ENCODE peak calls at places on chromosomes 6 and 20, in nine cellular contexts. Z is cardiac fibroblast, D is HCT116, E is HFF-Myc, U is epithelial cell of proximal tubule, O is H9, A is nephron progenitor cell, N is AG09319, M is pancreas. V is an unnamed sample.

GRCh38 chr20:1844723-1845523 is 50.3 kb upstream of the SIRPA start:
- DNase-seq in E (peak; percentile 37), Z (peak; percentile 89), D (no peak), U (no peak), A (no peak), O (no peak), M (no peak), N (peak; percentile 38), V (no peak)

GRCh38 chr6:156777866-156778614 is 862 bp downstream of the ARID1B start:
- DNase-seq in Z (peak; percentile 58), E (no peak), N (no peak), O (peak; percentile 54), A (peak; percentile 60), U (no peak), D (no peak), M (peak; percentile 62), V (peak; percentile 63)

GRCh38 chr6:85751374-85752055 is 108.8 kb upstream of the SYNCRIP start:
- DNase-seq in E (no peak), D (no peak), M (no peak), Z (no peak), U (no peak), O (no peak), N (no peak), A (no peak), V (no peak)

GRCh38 chr6:148959008-148959407 is 212.2 kb downstream of the UST start:
- DNase-seq in M (no peak), E (no peak), D (no peak), Z (no peak), U (no peak), N (no peak), O (no peak), A (no peak), V (no peak)

GRCh38 chr20:62186887-62187866 is 4.3 kb downstream of the MTG2 start:
- DNase-seq in U (no peak), E (no peak), D (no peak), O (no peak), N (no peak), A (no peak), Z (peak; percentile 59), M (peak; percentile 1), V (no peak)

GRCh38 chr6:155419161-155419560 is 36.5 kb downstream of the NOX3 start:
- DNase-seq in O (no peak), E (no peak), U (no peak), D (no peak), M (no peak), Z (no peak), A (no peak), N (no peak), V (no peak)

GRCh38 chr6:143673638-143674037 is 4.1 kb upstream of the PHACTR2 start:
- DNase-seq in U (no peak), N (peak; percentile 30), A (peak; percentile 7), Z (peak; percentile 72), D (peak; percentile 68), O (no peak), M (no peak), E (peak; percentile 30), V (no peak)

GRCh38 chr6:150267686-150268561 is 100.9 kb upstream of the IYD start:
- DNase-seq in O (no peak), E (no peak), N (no peak), A (no peak), M (no peak), U (no peak), Z (peak; percentile 79), D (no peak), V (no peak)

GRCh38 chr6:95321106-95321505 is 256.2 kb upstream of the MANEA start:
- DNase-seq in D (no peak), E (no peak), N (no peak), M (no peak), U (no peak), O (no peak), Z (no peak), A (no peak), V (no peak)

GRCh38 chr20:6731951-6732580 is 35.4 kb upstream of the BMP2 start:
- DNase-seq in U (no peak), A (no peak), E (no peak), D (no peak), O (no peak), N (no peak), Z (no peak), M (peak; percentile 21), V (no peak)

GRCh38 chr6:35557239-35557638 is 44.5 kb upstream of the TULP1 start:
- DNase-seq in O (no peak), D (no peak), N (no peak), Z (no peak), M (no peak), U (no peak), E (no peak), A (no peak), V (no peak)

GRCh38 chr20:53002786-53003185 is 30.6 kb downstream of the TSHZ2 start:
- DNase-seq in U (no peak), M (no peak), O (no peak), N (no peak), D (no peak), A (no peak), E (no peak), Z (no peak), V (no peak)

GRCh38 chr20:42191140-42191860 is 573.1 kb upstream of the CHD6 start:
- DNase-seq in A (no peak), O (peak; percentile 43), M (no peak), N (no peak), E (no peak), U (no peak), D (no peak), Z (no peak), V (no peak)

GRCh38 chr6:53103993-53104675 is 38.9 kb downstream of the FBXO9 start:
- DNase-seq in Z (peak; percentile 9), A (no peak), E (no peak), N (no peak), D (no peak), O (no peak), U (no peak), M (no peak), V (no peak)

GRCh38 chr6:43054206-43054943 is 724 bp upstream of the CUL7 start:
- DNase-seq in D (no peak), M (peak; percentile 57), N (no peak), A (no peak), E (no peak), O (peak; percentile 36), U (no peak), Z (no peak), V (no peak)

GRCh38 chr6:161406633-161407032 is 132.8 kb upstream of the AGPAT4 start:
- DNase-seq in E (no peak), U (peak; percentile 88), O (no peak), D (peak; percentile 39), A (no peak), M (no peak), N (peak; percentile 35), Z (peak; percentile 66), V (no peak)

GRCh38 chr20:46174469-46175126 is 56.5 kb downstream of the CD40 start:
- DNase-seq in A (peak; percentile 92), M (peak; percentile 77), E (no peak), O (peak; percentile 89), D (peak; percentile 13), N (peak; percentile 7), Z (peak; percentile 65), U (no peak), V (peak; percentile 63)

GRCh38 chr20:11980263-11980662 is 62.6 kb downstream of the BTBD3 start:
- DNase-seq in Z (no peak), D (no peak), A (no peak), U (no peak), O (no peak), N (no peak), M (no peak), E (no peak), V (no peak)
- TF ChIP-seq CTCF in Z (no peak), D (no peak), A (no peak), U (peak; percentile 11), O (no peak), N (no peak), M (no peak), E (no peak), V (no peak)

GRCh38 chr20:58621906-58622548 is 29.1 kb upstream of the STX16 start:
- DNase-seq in M (no peak), U (no peak), Z (no peak), N (no peak), A (no peak), D (peak; percentile 10), E (no peak), O (no peak), V (no peak)
- TF ChIP-seq CTCF in M (no peak), U (peak; percentile 35), Z (peak; percentile 35), N (no peak), A (no peak), D (peak; percentile 46), E (peak; percentile 21), O (peak; percentile 41), V (no peak)

GRCh38 chr6:36893976-36894932 is 8.5 kb downstream of the C6orf89 start:
- DNase-seq in Z (no peak), D (no peak), A (no peak), U (peak; percentile 62), M (no peak), E (no peak), N (no peak), O (no peak), V (no peak)

DNA sequence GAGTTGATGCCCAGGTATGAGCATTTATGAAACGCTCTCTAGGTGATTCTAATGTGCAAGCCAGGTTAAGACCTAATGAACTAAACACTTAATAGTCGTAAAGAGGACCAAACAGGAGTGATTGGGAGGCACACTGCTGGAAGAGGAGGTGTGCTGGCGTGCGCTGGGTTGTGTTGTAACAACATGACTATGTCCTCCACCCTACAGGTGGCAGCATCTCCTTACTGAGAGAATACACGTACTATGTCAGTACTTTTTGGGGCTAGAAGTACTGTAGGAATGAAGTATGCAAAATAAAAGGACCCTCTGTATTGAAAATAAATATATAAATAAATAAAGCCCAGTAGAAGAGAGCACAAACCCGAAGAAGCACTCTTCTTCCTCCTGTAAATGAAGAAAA is 11.9 kb downstream of the C6orf89 start:
- DNase-seq in E (no peak), M (no peak), O (peak; percentile 44), D (no peak), A (no peak), U (no peak), Z (no peak), N (no peak), V (no peak)
- TF ChIP-seq CTCF in E (peak; percentile 11), M (no peak), O (peak; percentile 59), D (peak; percentile 38), A (no peak), U (peak; percentile 32), Z (no peak), N (no peak), V (no peak)

GRCh38 chr6:39228992-39229767 is at the start of gene KCNK5:
- DNase-seq in N (no peak), A (peak; percentile 88), Z (peak; percentile 38), U (no peak), M (peak; percentile 92), O (peak; percentile 94), D (peak; percentile 73), E (peak; percentile 9), V (peak; percentile 51)
- TF ChIP-seq CTCF in N (peak; percentile 10), A (peak; percentile 71), Z (no peak), U (peak; percentile 73), M (peak; percentile 69), O (peak; percentile 96), D (peak; percentile 80), E (peak; percentile 50), V (peak; percentile 37)

DNA sequence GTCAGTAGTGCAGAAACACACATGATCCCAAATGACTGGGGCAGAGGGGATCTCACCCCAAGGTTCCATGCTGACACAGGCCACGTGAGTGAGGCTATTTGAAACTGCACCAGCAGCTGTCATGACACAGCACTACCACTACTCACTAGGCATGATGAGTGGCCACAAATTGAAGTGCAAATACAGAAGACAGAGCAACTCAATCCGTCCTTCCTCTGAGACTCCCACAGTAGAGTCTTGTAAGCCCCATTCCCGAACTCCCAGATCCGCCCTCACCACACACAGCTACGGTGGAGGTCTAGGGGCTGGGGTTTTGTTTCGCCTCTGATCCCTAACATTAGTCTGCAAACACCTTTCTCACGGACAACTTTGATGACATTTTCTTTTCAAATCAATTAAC is 113.3 kb upstream of the NUP153 start:
- DNase-seq in U (no peak), E (no peak), Z (no peak), A (no peak), N (no peak), D (no peak), O (peak; percentile 47), M (no peak), V (no peak)
- TF ChIP-seq CTCF in U (no peak), E (no peak), Z (no peak), A (no peak), N (no peak), D (peak; percentile 9), O (no peak), M (no peak), V (no peak)

V was measured in natural killer cell.